ENCODE peak calls at places on chromosome 12, in seven cellular contexts. One of them, this sample, is unnamed.

GRCh38 chr12:125519026-125519651 is 453.9 kb downstream of the AACS start:
- DNase-seq in foreskin keratinocyte: no peak
- DNase-seq in aorta: no peak
- DNase-seq in ovary: no peak
- DNase-seq in dorsolateral prefrontal cortex: no peak
- DNase-seq in lung: no peak
- DNase-seq in lower lobe of right lung: no peak
- DNase-seq in this sample: no peak

GRCh38 chr12:5716991-5717390 is 228.1 kb downstream of the ANO2 start:
- DNase-seq in foreskin keratinocyte: no peak
- DNase-seq in aorta: no peak
- DNase-seq in ovary: no peak
- DNase-seq in dorsolateral prefrontal cortex: no peak
- DNase-seq in lung: no peak
- DNase-seq in lower lobe of right lung: no peak
- DNase-seq in this sample: no peak

GRCh38 chr12:38934696-38935095 is 29.3 kb upstream of the CPNE8 start:
- DNase-seq in foreskin keratinocyte: no peak
- DNase-seq in aorta: no peak
- DNase-seq in ovary: no peak
- DNase-seq in dorsolateral prefrontal cortex: no peak
- DNase-seq in lung: no peak
- DNase-seq in lower lobe of right lung: no peak
- DNase-seq in this sample: no peak

GRCh38 chr12:50985322-50985721 is 33.0 kb downstream of the HIGD1C start:
- DNase-seq in foreskin keratinocyte: peak
- DNase-seq in aorta: no peak
- DNase-seq in ovary: no peak
- DNase-seq in dorsolateral prefrontal cortex: no peak
- DNase-seq in lung: no peak
- DNase-seq in lower lobe of right lung: no peak
- DNase-seq in this sample: no peak

GRCh38 chr12:128402481-128402880 is 135.5 kb downstream of the TMEM132C start:
- DNase-seq in foreskin keratinocyte: no peak
- DNase-seq in aorta: no peak
- DNase-seq in ovary: no peak
- DNase-seq in dorsolateral prefrontal cortex: no peak
- DNase-seq in lung: no peak
- DNase-seq in lower lobe of right lung: no peak
- DNase-seq in this sample: no peak

GRCh38 chr12:121958521-121959240 is 40.3 kb downstream of the CFAP251 start:
- DNase-seq in foreskin keratinocyte: no peak
- DNase-seq in aorta: no peak
- DNase-seq in ovary: no peak
- DNase-seq in dorsolateral prefrontal cortex: no peak
- DNase-seq in lung: no peak
- DNase-seq in lower lobe of right lung: no peak
- DNase-seq in this sample: no peak

GRCh38 chr12:128974881-128975280 is 121.6 kb downstream of the GLT1D1 start:
- DNase-seq in foreskin keratinocyte: no peak
- DNase-seq in aorta: no peak
- DNase-seq in ovary: no peak
- DNase-seq in dorsolateral prefrontal cortex: no peak
- DNase-seq in lung: no peak
- DNase-seq in lower lobe of right lung: no peak
- DNase-seq in this sample: no peak

GRCh38 chr12:120706029-120706428 is 4.2 kb upstream of the UNC119B start:
- DNase-seq in foreskin keratinocyte: no peak
- DNase-seq in aorta: no peak
- DNase-seq in ovary: no peak
- DNase-seq in dorsolateral prefrontal cortex: no peak
- DNase-seq in lung: no peak
- DNase-seq in lower lobe of right lung: no peak
- DNase-seq in this sample: no peak

GRCh38 chr12:98741615-98742265 is 96.7 kb downstream of the APAF1 start:
- DNase-seq in foreskin keratinocyte: no peak
- DNase-seq in aorta: no peak
- DNase-seq in ovary: no peak
- DNase-seq in dorsolateral prefrontal cortex: no peak
- DNase-seq in lung: no peak
- DNase-seq in lower lobe of right lung: no peak
- DNase-seq in this sample: no peak

GRCh38 chr12:176321-177181 is 37.4 kb downstream of the SLC6A12 start:
- DNase-seq in foreskin keratinocyte: no peak
- DNase-seq in aorta: no peak
- DNase-seq in ovary: no peak
- DNase-seq in dorsolateral prefrontal cortex: no peak
- DNase-seq in lung: no peak
- DNase-seq in lower lobe of right lung: no peak
- DNase-seq in this sample: no peak

GRCh38 chr12:72570601-72571000 is 298.4 kb downstream of the TRHDE start:
- DNase-seq in foreskin keratinocyte: no peak
- DNase-seq in aorta: no peak
- DNase-seq in ovary: no peak
- DNase-seq in dorsolateral prefrontal cortex: no peak
- DNase-seq in lung: no peak
- DNase-seq in lower lobe of right lung: no peak
- DNase-seq in this sample: no peak

GRCh38 chr12:101935769-101936741 is 58.7 kb downstream of the DRAM1 start:
- DNase-seq in foreskin keratinocyte: peak
- DNase-seq in aorta: peak
- DNase-seq in ovary: peak
- DNase-seq in dorsolateral prefrontal cortex: no peak
- DNase-seq in lung: no peak
- DNase-seq in lower lobe of right lung: no peak
- DNase-seq in this sample: peak

GRCh38 chr12:97939141-97939540 is 476.5 kb downstream of the RMST start:
- DNase-seq in foreskin keratinocyte: peak
- DNase-seq in aorta: no peak
- DNase-seq in ovary: no peak
- DNase-seq in dorsolateral prefrontal cortex: no peak
- DNase-seq in lung: no peak
- DNase-seq in lower lobe of right lung: no peak
- DNase-seq in this sample: peak

GRCh38 chr12:27319394-27319793 is 13.2 kb upstream of the BMAL2 start:
- DNase-seq in foreskin keratinocyte: peak
- DNase-seq in aorta: no peak
- DNase-seq in ovary: no peak
- DNase-seq in dorsolateral prefrontal cortex: no peak
- DNase-seq in lung: no peak
- DNase-seq in lower lobe of right lung: no peak
- DNase-seq in this sample: no peak

GRCh38 chr12:32502693-32503510 is 103.5 kb downstream of the FGD4 start:
- DNase-seq in foreskin keratinocyte: no peak
- DNase-seq in aorta: no peak
- DNase-seq in ovary: no peak
- DNase-seq in dorsolateral prefrontal cortex: no peak
- DNase-seq in lung: peak
- DNase-seq in lower lobe of right lung: no peak
- DNase-seq in this sample: no peak

GRCh38 chr12:114829833-114830232 is 145.9 kb upstream of the TBX3 start:
- DNase-seq in foreskin keratinocyte: no peak
- DNase-seq in aorta: no peak
- DNase-seq in ovary: no peak
- DNase-seq in dorsolateral prefrontal cortex: no peak
- DNase-seq in lung: no peak
- DNase-seq in lower lobe of right lung: no peak
- DNase-seq in this sample: no peak

GRCh38 chr12:2679816-2680675 is 114.7 kb upstream of the FKBP4 start:
- DNase-seq in foreskin keratinocyte: no peak
- DNase-seq in aorta: no peak
- DNase-seq in ovary: no peak
- DNase-seq in dorsolateral prefrontal cortex: no peak
- DNase-seq in lung: peak
- DNase-seq in lower lobe of right lung: no peak
- DNase-seq in this sample: no peak

GRCh38 chr12:68482014-68482413 is 128.7 kb upstream of the RAP1B start:
- DNase-seq in foreskin keratinocyte: no peak
- DNase-seq in aorta: no peak
- DNase-seq in ovary: no peak
- DNase-seq in dorsolateral prefrontal cortex: no peak
- DNase-seq in lung: no peak
- DNase-seq in lower lobe of right lung: no peak
- DNase-seq in this sample: no peak

GRCh38 chr12:68479832-68480291 is 130.8 kb upstream of the RAP1B start:
- DNase-seq in foreskin keratinocyte: peak
- DNase-seq in aorta: no peak
- DNase-seq in ovary: no peak
- DNase-seq in dorsolateral prefrontal cortex: no peak
- DNase-seq in lung: no peak
- DNase-seq in lower lobe of right lung: no peak
- DNase-seq in this sample: no peak

GRCh38 chr12:68481181-68481941 is 129.3 kb upstream of the RAP1B start:
- DNase-seq in foreskin keratinocyte: no peak
- DNase-seq in aorta: no peak
- DNase-seq in ovary: no peak
- DNase-seq in dorsolateral prefrontal cortex: no peak
- DNase-seq in lung: no peak
- DNase-seq in lower lobe of right lung: no peak
- DNase-seq in this sample: no peak

GRCh38 chr12:68479261-68479581 is 131.5 kb upstream of the RAP1B start:
- DNase-seq in foreskin keratinocyte: no peak
- DNase-seq in aorta: no peak
- DNase-seq in ovary: no peak
- DNase-seq in dorsolateral prefrontal cortex: no peak
- DNase-seq in lung: no peak
- DNase-seq in lower lobe of right lung: no peak
- DNase-seq in this sample: no peak

GRCh38 chr12:68480526-68480925 is 130.2 kb upstream of the RAP1B start:
- DNase-seq in foreskin keratinocyte: no peak
- DNase-seq in aorta: no peak
- DNase-seq in ovary: no peak
- DNase-seq in dorsolateral prefrontal cortex: no peak
- DNase-seq in lung: no peak
- DNase-seq in lower lobe of right lung: no peak
- DNase-seq in this sample: no peak
- H3K27ac ChIP-seq in foreskin keratinocyte: no peak
- H3K27ac ChIP-seq in aorta: no peak
- H3K27ac ChIP-seq in ovary: no peak
- H3K27ac ChIP-seq in dorsolateral prefrontal cortex: no peak
- H3K27ac ChIP-seq in lung: no peak
- H3K27ac ChIP-seq in lower lobe of right lung: no peak
- H3K27ac ChIP-seq in this sample: no peak

GRCh38 chr12:104707794-104708558 is 250.1 kb downstream of the SLC41A2 start:
- DNase-seq in foreskin keratinocyte: no peak
- DNase-seq in aorta: peak
- DNase-seq in ovary: no peak
- DNase-seq in dorsolateral prefrontal cortex: no peak
- DNase-seq in lung: no peak
- DNase-seq in lower lobe of right lung: no peak
- DNase-seq in this sample: no peak

GRCh38 chr12:104708891-104709290 is 249.2 kb downstream of the SLC41A2 start:
- DNase-seq in foreskin keratinocyte: no peak
- DNase-seq in aorta: no peak
- DNase-seq in ovary: no peak
- DNase-seq in dorsolateral prefrontal cortex: no peak
- DNase-seq in lung: no peak
- DNase-seq in lower lobe of right lung: no peak
- DNase-seq in this sample: no peak

GRCh38 chr12:104712477-104712876 is 245.6 kb downstream of the SLC41A2 start:
- DNase-seq in foreskin keratinocyte: no peak
- DNase-seq in aorta: no peak
- DNase-seq in ovary: no peak
- DNase-seq in dorsolateral prefrontal cortex: no peak
- DNase-seq in lung: no peak
- DNase-seq in lower lobe of right lung: no peak
- DNase-seq in this sample: no peak

GRCh38 chr12:104710940-104711725 is 247.0 kb downstream of the SLC41A2 start:
- DNase-seq in foreskin keratinocyte: no peak
- DNase-seq in aorta: no peak
- DNase-seq in ovary: no peak
- DNase-seq in dorsolateral prefrontal cortex: no peak
- DNase-seq in lung: no peak
- DNase-seq in lower lobe of right lung: no peak
- DNase-seq in this sample: no peak

GRCh38 chr12:104709692-104710435 is 248.2 kb downstream of the SLC41A2 start:
- DNase-seq in foreskin keratinocyte: no peak
- DNase-seq in aorta: peak
- DNase-seq in ovary: no peak
- DNase-seq in dorsolateral prefrontal cortex: no peak
- DNase-seq in lung: no peak
- DNase-seq in lower lobe of right lung: no peak
- DNase-seq in this sample: no peak
- H3K27ac ChIP-seq in foreskin keratinocyte: no peak
- H3K27ac ChIP-seq in aorta: no peak
- H3K27ac ChIP-seq in ovary: no peak
- H3K27ac ChIP-seq in dorsolateral prefrontal cortex: no peak
- H3K27ac ChIP-seq in lung: no peak
- H3K27ac ChIP-seq in lower lobe of right lung: no peak
- H3K27ac ChIP-seq in this sample: no peak

DNA sequence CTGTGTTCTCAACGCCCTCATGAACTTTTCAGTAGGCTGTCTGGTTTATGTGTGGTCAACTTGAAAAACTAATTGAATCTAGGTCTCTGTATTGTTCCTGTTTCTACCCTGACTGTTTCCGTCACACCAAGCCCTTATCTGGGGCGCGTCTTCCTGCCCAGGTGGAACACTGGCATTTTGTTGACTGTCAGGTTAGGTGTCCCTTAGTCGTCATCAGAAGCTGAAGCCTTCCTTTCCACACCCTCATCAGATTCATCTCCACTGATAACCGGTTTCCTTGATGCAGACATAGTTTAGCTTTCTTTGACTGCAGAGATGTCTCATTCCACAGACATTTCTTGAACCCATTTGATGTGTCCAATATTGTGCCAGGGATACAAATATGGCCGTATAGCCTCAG is 96.5 kb downstream of the DUSP16 start:
- DNase-seq in foreskin keratinocyte: no peak
- DNase-seq in aorta: no peak
- DNase-seq in ovary: no peak
- DNase-seq in dorsolateral prefrontal cortex: no peak
- DNase-seq in lung: no peak
- DNase-seq in lower lobe of right lung: no peak
- DNase-seq in this sample: no peak
- H3K27ac ChIP-seq in foreskin keratinocyte: no peak
- H3K27ac ChIP-seq in aorta: no peak
- H3K27ac ChIP-seq in ovary: no peak
- H3K27ac ChIP-seq in dorsolateral prefrontal cortex: no peak
- H3K27ac ChIP-seq in lung: no peak
- H3K27ac ChIP-seq in lower lobe of right lung: no peak
- H3K27ac ChIP-seq in this sample: no peak

GRCh38 chr12:110780448-110780847 is 37.8 kb upstream of the PPP1CC start:
- DNase-seq in foreskin keratinocyte: no peak
- DNase-seq in aorta: no peak
- DNase-seq in ovary: no peak
- DNase-seq in dorsolateral prefrontal cortex: no peak
- DNase-seq in lung: no peak
- DNase-seq in lower lobe of right lung: no peak
- DNase-seq in this sample: no peak

GRCh38 chr12:110785240-110785639 is 42.5 kb upstream of the PPP1CC start:
- DNase-seq in foreskin keratinocyte: no peak
- DNase-seq in aorta: no peak
- DNase-seq in ovary: no peak
- DNase-seq in dorsolateral prefrontal cortex: no peak
- DNase-seq in lung: no peak
- DNase-seq in lower lobe of right lung: no peak
- DNase-seq in this sample: no peak

GRCh38 chr12:110782922-110783321 is 40.2 kb upstream of the PPP1CC start:
- DNase-seq in foreskin keratinocyte: no peak
- DNase-seq in aorta: no peak
- DNase-seq in ovary: no peak
- DNase-seq in dorsolateral prefrontal cortex: no peak
- DNase-seq in lung: no peak
- DNase-seq in lower lobe of right lung: no peak
- DNase-seq in this sample: no peak

GRCh38 chr12:110778801-110779577 is 36.3 kb upstream of the PPP1CC start:
- DNase-seq in foreskin keratinocyte: no peak
- DNase-seq in aorta: no peak
- DNase-seq in ovary: no peak
- DNase-seq in dorsolateral prefrontal cortex: no peak
- DNase-seq in lung: no peak
- DNase-seq in lower lobe of right lung: no peak
- DNase-seq in this sample: no peak

GRCh38 chr12:110782068-110782467 is 39.4 kb upstream of the PPP1CC start:
- DNase-seq in foreskin keratinocyte: no peak
- DNase-seq in aorta: no peak
- DNase-seq in ovary: no peak
- DNase-seq in dorsolateral prefrontal cortex: no peak
- DNase-seq in lung: no peak
- DNase-seq in lower lobe of right lung: no peak
- DNase-seq in this sample: no peak
- H3K27ac ChIP-seq in foreskin keratinocyte: no peak
- H3K27ac ChIP-seq in aorta: no peak
- H3K27ac ChIP-seq in ovary: no peak
- H3K27ac ChIP-seq in dorsolateral prefrontal cortex: no peak
- H3K27ac ChIP-seq in lung: no peak
- H3K27ac ChIP-seq in lower lobe of right lung: no peak
- H3K27ac ChIP-seq in this sample: no peak

This sample was measured in epithelial cell of prostate.